ENCODE peak calls at places on chromosomes 5 and 9, in nine cellular contexts. One of them, this sample, is unnamed.

GRCh38 chr5:6377121-6377520 is 1.2 kb downstream of the MED10 start:
- DNase-seq in stimulated activated CD8-positive, alpha-beta memory T cell treated with anti-CD3 and anti-CD28 coated beads, Interleukin-4, amount 100 ng/mL, for 1 hour: no peak
- DNase-seq in CD4-positive, alpha-beta T cell: no peak
- DNase-seq in posterior cingulate gyrus: no peak
- DNase-seq in T-helper 9 cell: no peak
- DNase-seq in A673: no peak
- DNase-seq in left colon: no peak
- DNase-seq in NCI-H1105: no peak
- DNase-seq in stimulated activated CD4-positive, alpha-beta T cell treated with anti-CD3 and anti-CD28 coated beads, Interleukin-15, amount 100 ng/mL, for 48 hours: no peak
- DNase-seq in this sample: no peak

GRCh38 chr5:67520161-67520886 is 323.7 kb upstream of the CD180 start:
- DNase-seq in stimulated activated CD8-positive, alpha-beta memory T cell treated with anti-CD3 and anti-CD28 coated beads, Interleukin-4, amount 100 ng/mL, for 1 hour: no peak
- DNase-seq in CD4-positive, alpha-beta T cell: no peak
- DNase-seq in posterior cingulate gyrus: no peak
- DNase-seq in T-helper 9 cell: no peak
- DNase-seq in A673: no peak
- DNase-seq in left colon: no peak
- DNase-seq in NCI-H1105: no peak
- DNase-seq in stimulated activated CD4-positive, alpha-beta T cell treated with anti-CD3 and anti-CD28 coated beads, Interleukin-15, amount 100 ng/mL, for 48 hours: no peak
- DNase-seq in this sample: no peak

GRCh38 chr5:5331838-5332237 is 90.6 kb upstream of the ICE1 start:
- DNase-seq in stimulated activated CD8-positive, alpha-beta memory T cell treated with anti-CD3 and anti-CD28 coated beads, Interleukin-4, amount 100 ng/mL, for 1 hour: no peak
- DNase-seq in CD4-positive, alpha-beta T cell: no peak
- DNase-seq in posterior cingulate gyrus: no peak
- DNase-seq in T-helper 9 cell: no peak
- DNase-seq in A673: peak
- DNase-seq in left colon: no peak
- DNase-seq in NCI-H1105: no peak
- DNase-seq in stimulated activated CD4-positive, alpha-beta T cell treated with anti-CD3 and anti-CD28 coated beads, Interleukin-15, amount 100 ng/mL, for 48 hours: no peak
- DNase-seq in this sample: no peak

GRCh38 chr5:5978501-5979361 is 399.6 kb downstream of the MED10 start:
- DNase-seq in stimulated activated CD8-positive, alpha-beta memory T cell treated with anti-CD3 and anti-CD28 coated beads, Interleukin-4, amount 100 ng/mL, for 1 hour: no peak
- DNase-seq in CD4-positive, alpha-beta T cell: no peak
- DNase-seq in posterior cingulate gyrus: no peak
- DNase-seq in T-helper 9 cell: no peak
- DNase-seq in A673: no peak
- DNase-seq in left colon: no peak
- DNase-seq in NCI-H1105: no peak
- DNase-seq in stimulated activated CD4-positive, alpha-beta T cell treated with anti-CD3 and anti-CD28 coated beads, Interleukin-15, amount 100 ng/mL, for 48 hours: no peak
- DNase-seq in this sample: no peak

GRCh38 chr5:40511801-40512200 is 167.9 kb upstream of the PTGER4 start:
- DNase-seq in stimulated activated CD8-positive, alpha-beta memory T cell treated with anti-CD3 and anti-CD28 coated beads, Interleukin-4, amount 100 ng/mL, for 1 hour: no peak
- DNase-seq in CD4-positive, alpha-beta T cell: no peak
- DNase-seq in posterior cingulate gyrus: no peak
- DNase-seq in T-helper 9 cell: no peak
- DNase-seq in A673: no peak
- DNase-seq in left colon: no peak
- DNase-seq in NCI-H1105: no peak
- DNase-seq in stimulated activated CD4-positive, alpha-beta T cell treated with anti-CD3 and anti-CD28 coated beads, Interleukin-15, amount 100 ng/mL, for 48 hours: no peak
- DNase-seq in this sample: no peak

GRCh38 chr5:1324719-1325190 is 20.1 kb downstream of the CLPTM1L start:
- DNase-seq in stimulated activated CD8-positive, alpha-beta memory T cell treated with anti-CD3 and anti-CD28 coated beads, Interleukin-4, amount 100 ng/mL, for 1 hour: no peak
- DNase-seq in CD4-positive, alpha-beta T cell: no peak
- DNase-seq in posterior cingulate gyrus: no peak
- DNase-seq in T-helper 9 cell: no peak
- DNase-seq in A673: no peak
- DNase-seq in left colon: no peak
- DNase-seq in NCI-H1105: no peak
- DNase-seq in stimulated activated CD4-positive, alpha-beta T cell treated with anti-CD3 and anti-CD28 coated beads, Interleukin-15, amount 100 ng/mL, for 48 hours: no peak
- DNase-seq in this sample: no peak

GRCh38 chr5:53479045-53479655 is 1.3 kb upstream of the FST start:
- DNase-seq in stimulated activated CD8-positive, alpha-beta memory T cell treated with anti-CD3 and anti-CD28 coated beads, Interleukin-4, amount 100 ng/mL, for 1 hour: no peak
- DNase-seq in CD4-positive, alpha-beta T cell: no peak
- DNase-seq in posterior cingulate gyrus: no peak
- DNase-seq in T-helper 9 cell: no peak
- DNase-seq in A673: peak
- DNase-seq in left colon: no peak
- DNase-seq in NCI-H1105: no peak
- DNase-seq in stimulated activated CD4-positive, alpha-beta T cell treated with anti-CD3 and anti-CD28 coated beads, Interleukin-15, amount 100 ng/mL, for 48 hours: no peak
- DNase-seq in this sample: no peak

GRCh38 chr5:142065273-142065672 is 43.3 kb upstream of the NDFIP1 start:
- DNase-seq in stimulated activated CD8-positive, alpha-beta memory T cell treated with anti-CD3 and anti-CD28 coated beads, Interleukin-4, amount 100 ng/mL, for 1 hour: no peak
- DNase-seq in CD4-positive, alpha-beta T cell: no peak
- DNase-seq in posterior cingulate gyrus: peak
- DNase-seq in T-helper 9 cell: no peak
- DNase-seq in A673: no peak
- DNase-seq in left colon: no peak
- DNase-seq in NCI-H1105: no peak
- DNase-seq in stimulated activated CD4-positive, alpha-beta T cell treated with anti-CD3 and anti-CD28 coated beads, Interleukin-15, amount 100 ng/mL, for 48 hours: no peak
- DNase-seq in this sample: peak

GRCh38 chr9:131733601-131734061 is 6.2 kb downstream of the RAPGEF1 start:
- DNase-seq in stimulated activated CD8-positive, alpha-beta memory T cell treated with anti-CD3 and anti-CD28 coated beads, Interleukin-4, amount 100 ng/mL, for 1 hour: no peak
- DNase-seq in CD4-positive, alpha-beta T cell: no peak
- DNase-seq in posterior cingulate gyrus: no peak
- DNase-seq in T-helper 9 cell: peak
- DNase-seq in A673: peak
- DNase-seq in left colon: peak
- DNase-seq in NCI-H1105: no peak
- DNase-seq in stimulated activated CD4-positive, alpha-beta T cell treated with anti-CD3 and anti-CD28 coated beads, Interleukin-15, amount 100 ng/mL, for 48 hours: no peak
- DNase-seq in this sample: no peak

GRCh38 chr9:37029304-37029775 is 4.7 kb downstream of the PAX5 start:
- DNase-seq in stimulated activated CD8-positive, alpha-beta memory T cell treated with anti-CD3 and anti-CD28 coated beads, Interleukin-4, amount 100 ng/mL, for 1 hour: no peak
- DNase-seq in CD4-positive, alpha-beta T cell: no peak
- DNase-seq in posterior cingulate gyrus: no peak
- DNase-seq in T-helper 9 cell: no peak
- DNase-seq in A673: no peak
- DNase-seq in left colon: no peak
- DNase-seq in NCI-H1105: no peak
- DNase-seq in stimulated activated CD4-positive, alpha-beta T cell treated with anti-CD3 and anti-CD28 coated beads, Interleukin-15, amount 100 ng/mL, for 48 hours: no peak
- DNase-seq in this sample: no peak

GRCh38 chr9:124212381-124213050 is 45.2 kb upstream of the NEK6 start:
- DNase-seq in stimulated activated CD8-positive, alpha-beta memory T cell treated with anti-CD3 and anti-CD28 coated beads, Interleukin-4, amount 100 ng/mL, for 1 hour: no peak
- DNase-seq in CD4-positive, alpha-beta T cell: no peak
- DNase-seq in posterior cingulate gyrus: no peak
- DNase-seq in T-helper 9 cell: no peak
- DNase-seq in A673: no peak
- DNase-seq in left colon: no peak
- DNase-seq in NCI-H1105: no peak
- DNase-seq in stimulated activated CD4-positive, alpha-beta T cell treated with anti-CD3 and anti-CD28 coated beads, Interleukin-15, amount 100 ng/mL, for 48 hours: no peak
- DNase-seq in this sample: no peak

GRCh38 chr5:154087260-154087659 is 48.5 kb downstream of the MFAP3 start:
- DNase-seq in stimulated activated CD8-positive, alpha-beta memory T cell treated with anti-CD3 and anti-CD28 coated beads, Interleukin-4, amount 100 ng/mL, for 1 hour: no peak
- DNase-seq in CD4-positive, alpha-beta T cell: no peak
- DNase-seq in posterior cingulate gyrus: no peak
- DNase-seq in T-helper 9 cell: no peak
- DNase-seq in A673: peak
- DNase-seq in left colon: no peak
- DNase-seq in NCI-H1105: peak
- DNase-seq in stimulated activated CD4-positive, alpha-beta T cell treated with anti-CD3 and anti-CD28 coated beads, Interleukin-15, amount 100 ng/mL, for 48 hours: no peak
- DNase-seq in this sample: no peak

GRCh38 chr9:126604706-126605105 is 9.0 kb upstream of the LMX1B start:
- DNase-seq in stimulated activated CD8-positive, alpha-beta memory T cell treated with anti-CD3 and anti-CD28 coated beads, Interleukin-4, amount 100 ng/mL, for 1 hour: no peak
- DNase-seq in CD4-positive, alpha-beta T cell: no peak
- DNase-seq in posterior cingulate gyrus: no peak
- DNase-seq in T-helper 9 cell: no peak
- DNase-seq in A673: no peak
- DNase-seq in left colon: no peak
- DNase-seq in NCI-H1105: no peak
- DNase-seq in stimulated activated CD4-positive, alpha-beta T cell treated with anti-CD3 and anti-CD28 coated beads, Interleukin-15, amount 100 ng/mL, for 48 hours: no peak
- DNase-seq in this sample: no peak

GRCh38 chr5:125480901-125481300 is 734.5 kb upstream of the ZNF608 start:
- DNase-seq in stimulated activated CD8-positive, alpha-beta memory T cell treated with anti-CD3 and anti-CD28 coated beads, Interleukin-4, amount 100 ng/mL, for 1 hour: no peak
- DNase-seq in CD4-positive, alpha-beta T cell: no peak
- DNase-seq in posterior cingulate gyrus: no peak
- DNase-seq in T-helper 9 cell: no peak
- DNase-seq in A673: no peak
- DNase-seq in left colon: no peak
- DNase-seq in NCI-H1105: no peak
- DNase-seq in stimulated activated CD4-positive, alpha-beta T cell treated with anti-CD3 and anti-CD28 coated beads, Interleukin-15, amount 100 ng/mL, for 48 hours: no peak
- DNase-seq in this sample: no peak

GRCh38 chr9:17611921-17612320 is 33.1 kb downstream of the SH3GL2 start:
- DNase-seq in stimulated activated CD8-positive, alpha-beta memory T cell treated with anti-CD3 and anti-CD28 coated beads, Interleukin-4, amount 100 ng/mL, for 1 hour: no peak
- DNase-seq in CD4-positive, alpha-beta T cell: no peak
- DNase-seq in posterior cingulate gyrus: no peak
- DNase-seq in T-helper 9 cell: no peak
- DNase-seq in A673: no peak
- DNase-seq in left colon: no peak
- DNase-seq in NCI-H1105: no peak
- DNase-seq in stimulated activated CD4-positive, alpha-beta T cell treated with anti-CD3 and anti-CD28 coated beads, Interleukin-15, amount 100 ng/mL, for 48 hours: no peak
- DNase-seq in this sample: peak

GRCh38 chr9:114911167-114911821 is 19.1 kb downstream of the TNFSF8 start:
- DNase-seq in stimulated activated CD8-positive, alpha-beta memory T cell treated with anti-CD3 and anti-CD28 coated beads, Interleukin-4, amount 100 ng/mL, for 1 hour: no peak
- DNase-seq in CD4-positive, alpha-beta T cell: no peak
- DNase-seq in posterior cingulate gyrus: no peak
- DNase-seq in T-helper 9 cell: no peak
- DNase-seq in A673: peak
- DNase-seq in left colon: no peak
- DNase-seq in NCI-H1105: peak
- DNase-seq in stimulated activated CD4-positive, alpha-beta T cell treated with anti-CD3 and anti-CD28 coated beads, Interleukin-15, amount 100 ng/mL, for 48 hours: no peak
- DNase-seq in this sample: peak

GRCh38 chr5:43359738-43360137 is 46.5 kb upstream of the HMGCS1 start:
- DNase-seq in stimulated activated CD8-positive, alpha-beta memory T cell treated with anti-CD3 and anti-CD28 coated beads, Interleukin-4, amount 100 ng/mL, for 1 hour: no peak
- DNase-seq in CD4-positive, alpha-beta T cell: no peak
- DNase-seq in posterior cingulate gyrus: no peak
- DNase-seq in T-helper 9 cell: no peak
- DNase-seq in A673: no peak
- DNase-seq in left colon: no peak
- DNase-seq in NCI-H1105: no peak
- DNase-seq in stimulated activated CD4-positive, alpha-beta T cell treated with anti-CD3 and anti-CD28 coated beads, Interleukin-15, amount 100 ng/mL, for 48 hours: no peak
- DNase-seq in this sample: no peak

GRCh38 chr5:1523480-1523792 is 324 bp downstream of the LPCAT1 start:
- DNase-seq in stimulated activated CD8-positive, alpha-beta memory T cell treated with anti-CD3 and anti-CD28 coated beads, Interleukin-4, amount 100 ng/mL, for 1 hour: no peak
- DNase-seq in CD4-positive, alpha-beta T cell: no peak
- DNase-seq in posterior cingulate gyrus: no peak
- DNase-seq in T-helper 9 cell: no peak
- DNase-seq in A673: no peak
- DNase-seq in left colon: peak
- DNase-seq in NCI-H1105: no peak
- DNase-seq in stimulated activated CD4-positive, alpha-beta T cell treated with anti-CD3 and anti-CD28 coated beads, Interleukin-15, amount 100 ng/mL, for 48 hours: no peak
- DNase-seq in this sample: no peak

GRCh38 chr9:91937031-91937430 is 13.0 kb downstream of the ROR2 start:
- DNase-seq in stimulated activated CD8-positive, alpha-beta memory T cell treated with anti-CD3 and anti-CD28 coated beads, Interleukin-4, amount 100 ng/mL, for 1 hour: no peak
- DNase-seq in CD4-positive, alpha-beta T cell: no peak
- DNase-seq in posterior cingulate gyrus: no peak
- DNase-seq in T-helper 9 cell: no peak
- DNase-seq in A673: no peak
- DNase-seq in left colon: no peak
- DNase-seq in NCI-H1105: no peak
- DNase-seq in stimulated activated CD4-positive, alpha-beta T cell treated with anti-CD3 and anti-CD28 coated beads, Interleukin-15, amount 100 ng/mL, for 48 hours: no peak
- DNase-seq in this sample: no peak

GRCh38 chr9:99954841-99955240 is 48.4 kb downstream of the STX17 start:
- DNase-seq in stimulated activated CD8-positive, alpha-beta memory T cell treated with anti-CD3 and anti-CD28 coated beads, Interleukin-4, amount 100 ng/mL, for 1 hour: no peak
- DNase-seq in CD4-positive, alpha-beta T cell: no peak
- DNase-seq in posterior cingulate gyrus: no peak
- DNase-seq in T-helper 9 cell: no peak
- DNase-seq in A673: no peak
- DNase-seq in left colon: no peak
- DNase-seq in NCI-H1105: no peak
- DNase-seq in stimulated activated CD4-positive, alpha-beta T cell treated with anti-CD3 and anti-CD28 coated beads, Interleukin-15, amount 100 ng/mL, for 48 hours: no peak
- DNase-seq in this sample: no peak

GRCh38 chr5:179272326-179273073 is 72.8 kb downstream of the ADAMTS2 start:
- DNase-seq in stimulated activated CD8-positive, alpha-beta memory T cell treated with anti-CD3 and anti-CD28 coated beads, Interleukin-4, amount 100 ng/mL, for 1 hour: no peak
- DNase-seq in CD4-positive, alpha-beta T cell: no peak
- DNase-seq in posterior cingulate gyrus: no peak
- DNase-seq in T-helper 9 cell: no peak
- DNase-seq in A673: no peak
- DNase-seq in left colon: no peak
- DNase-seq in NCI-H1105: no peak
- DNase-seq in stimulated activated CD4-positive, alpha-beta T cell treated with anti-CD3 and anti-CD28 coated beads, Interleukin-15, amount 100 ng/mL, for 48 hours: no peak
- DNase-seq in this sample: no peak

GRCh38 chr5:13609504-13609903 is 335.0 kb downstream of the DNAH5 start:
- DNase-seq in stimulated activated CD8-positive, alpha-beta memory T cell treated with anti-CD3 and anti-CD28 coated beads, Interleukin-4, amount 100 ng/mL, for 1 hour: no peak
- DNase-seq in CD4-positive, alpha-beta T cell: no peak
- DNase-seq in posterior cingulate gyrus: no peak
- DNase-seq in T-helper 9 cell: no peak
- DNase-seq in A673: no peak
- DNase-seq in left colon: no peak
- DNase-seq in NCI-H1105: no peak
- DNase-seq in stimulated activated CD4-positive, alpha-beta T cell treated with anti-CD3 and anti-CD28 coated beads, Interleukin-15, amount 100 ng/mL, for 48 hours: no peak
- DNase-seq in this sample: no peak

GRCh38 chr9:95497772-95498171 is 19.0 kb downstream of the PTCH1 start:
- DNase-seq in stimulated activated CD8-positive, alpha-beta memory T cell treated with anti-CD3 and anti-CD28 coated beads, Interleukin-4, amount 100 ng/mL, for 1 hour: no peak
- DNase-seq in CD4-positive, alpha-beta T cell: no peak
- DNase-seq in posterior cingulate gyrus: no peak
- DNase-seq in T-helper 9 cell: no peak
- DNase-seq in A673: no peak
- DNase-seq in left colon: no peak
- DNase-seq in NCI-H1105: no peak
- DNase-seq in stimulated activated CD4-positive, alpha-beta T cell treated with anti-CD3 and anti-CD28 coated beads, Interleukin-15, amount 100 ng/mL, for 48 hours: no peak
- DNase-seq in this sample: no peak

GRCh38 chr5:15827786-15828185 is 327.8 kb downstream of the FBXL7 start:
- DNase-seq in stimulated activated CD8-positive, alpha-beta memory T cell treated with anti-CD3 and anti-CD28 coated beads, Interleukin-4, amount 100 ng/mL, for 1 hour: no peak
- DNase-seq in CD4-positive, alpha-beta T cell: no peak
- DNase-seq in posterior cingulate gyrus: no peak
- DNase-seq in T-helper 9 cell: no peak
- DNase-seq in A673: no peak
- DNase-seq in left colon: no peak
- DNase-seq in NCI-H1105: no peak
- DNase-seq in stimulated activated CD4-positive, alpha-beta T cell treated with anti-CD3 and anti-CD28 coated beads, Interleukin-15, amount 100 ng/mL, for 48 hours: no peak
- DNase-seq in this sample: peak

GRCh38 chr5:78245126-78245525 is 49.4 kb downstream of the AP3B1 start:
- DNase-seq in stimulated activated CD8-positive, alpha-beta memory T cell treated with anti-CD3 and anti-CD28 coated beads, Interleukin-4, amount 100 ng/mL, for 1 hour: no peak
- DNase-seq in CD4-positive, alpha-beta T cell: no peak
- DNase-seq in posterior cingulate gyrus: no peak
- DNase-seq in T-helper 9 cell: no peak
- DNase-seq in A673: no peak
- DNase-seq in left colon: no peak
- DNase-seq in NCI-H1105: no peak
- DNase-seq in stimulated activated CD4-positive, alpha-beta T cell treated with anti-CD3 and anti-CD28 coated beads, Interleukin-15, amount 100 ng/mL, for 48 hours: no peak
- DNase-seq in this sample: no peak

GRCh38 chr5:116645627-116646026 is 71.0 kb upstream of the SEMA6A start:
- DNase-seq in stimulated activated CD8-positive, alpha-beta memory T cell treated with anti-CD3 and anti-CD28 coated beads, Interleukin-4, amount 100 ng/mL, for 1 hour: no peak
- DNase-seq in CD4-positive, alpha-beta T cell: no peak
- DNase-seq in posterior cingulate gyrus: no peak
- DNase-seq in T-helper 9 cell: no peak
- DNase-seq in A673: no peak
- DNase-seq in left colon: no peak
- DNase-seq in NCI-H1105: no peak
- DNase-seq in stimulated activated CD4-positive, alpha-beta T cell treated with anti-CD3 and anti-CD28 coated beads, Interleukin-15, amount 100 ng/mL, for 48 hours: no peak
- DNase-seq in this sample: no peak

GRCh38 chr5:157564149-157564711 is 11.3 kb downstream of the ADAM19 start:
- DNase-seq in stimulated activated CD8-positive, alpha-beta memory T cell treated with anti-CD3 and anti-CD28 coated beads, Interleukin-4, amount 100 ng/mL, for 1 hour: no peak
- DNase-seq in CD4-positive, alpha-beta T cell: no peak
- DNase-seq in posterior cingulate gyrus: no peak
- DNase-seq in T-helper 9 cell: no peak
- DNase-seq in A673: no peak
- DNase-seq in left colon: no peak
- DNase-seq in NCI-H1105: no peak
- DNase-seq in stimulated activated CD4-positive, alpha-beta T cell treated with anti-CD3 and anti-CD28 coated beads, Interleukin-15, amount 100 ng/mL, for 48 hours: no peak
- DNase-seq in this sample: no peak

GRCh38 chr9:1759009-1759408 is 256.1 kb upstream of the SMARCA2 start:
- DNase-seq in stimulated activated CD8-positive, alpha-beta memory T cell treated with anti-CD3 and anti-CD28 coated beads, Interleukin-4, amount 100 ng/mL, for 1 hour: no peak
- DNase-seq in CD4-positive, alpha-beta T cell: no peak
- DNase-seq in posterior cingulate gyrus: no peak
- DNase-seq in T-helper 9 cell: no peak
- DNase-seq in A673: no peak
- DNase-seq in left colon: peak
- DNase-seq in NCI-H1105: no peak
- DNase-seq in stimulated activated CD4-positive, alpha-beta T cell treated with anti-CD3 and anti-CD28 coated beads, Interleukin-15, amount 100 ng/mL, for 48 hours: no peak
- DNase-seq in this sample: no peak

GRCh38 chr5:96548941-96549340 is 113.2 kb upstream of the CAST start:
- DNase-seq in stimulated activated CD8-positive, alpha-beta memory T cell treated with anti-CD3 and anti-CD28 coated beads, Interleukin-4, amount 100 ng/mL, for 1 hour: no peak
- DNase-seq in CD4-positive, alpha-beta T cell: no peak
- DNase-seq in posterior cingulate gyrus: no peak
- DNase-seq in T-helper 9 cell: no peak
- DNase-seq in A673: peak
- DNase-seq in left colon: no peak
- DNase-seq in NCI-H1105: no peak
- DNase-seq in stimulated activated CD4-positive, alpha-beta T cell treated with anti-CD3 and anti-CD28 coated beads, Interleukin-15, amount 100 ng/mL, for 48 hours: no peak
- DNase-seq in this sample: no peak

GRCh38 chr5:135842737-135843136 is 8.3 kb downstream of the SLC25A48 start:
- DNase-seq in stimulated activated CD8-positive, alpha-beta memory T cell treated with anti-CD3 and anti-CD28 coated beads, Interleukin-4, amount 100 ng/mL, for 1 hour: no peak
- DNase-seq in CD4-positive, alpha-beta T cell: no peak
- DNase-seq in posterior cingulate gyrus: peak
- DNase-seq in T-helper 9 cell: no peak
- DNase-seq in A673: no peak
- DNase-seq in left colon: no peak
- DNase-seq in NCI-H1105: no peak
- DNase-seq in stimulated activated CD4-positive, alpha-beta T cell treated with anti-CD3 and anti-CD28 coated beads, Interleukin-15, amount 100 ng/mL, for 48 hours: no peak
- DNase-seq in this sample: no peak